ENCODE peak calls at places on chromosomes 3 and 15, in four cellular contexts. N is GM12878, L is K562, J is H1. Y is an unnamed sample.

GRCh38 chr3:195204360-195205166 is 66.4 kb downstream of the XXYLT1 start:
- DNase-seq in J (no peak), N (peak), L (no peak), Y (no peak)

GRCh38 chr3:71728632-71729342 is 3.6 kb upstream of the EIF4E3 start:
- DNase-seq in N (no peak), L (peak), J (peak), Y (no peak)

GRCh38 chr3:187630421-187630820 is 39.8 kb downstream of the SST start:
- DNase-seq in L (no peak), J (no peak), N (no peak), Y (no peak)

GRCh38 chr3:100682056-100682853 is 27.0 kb upstream of the TFG start:
- DNase-seq in L (no peak), J (no peak), N (no peak), Y (no peak)

GRCh38 chr15:60385620-60386552 is 11.9 kb downstream of the ANXA2 start:
- DNase-seq in L (no peak), N (no peak), J (no peak), Y (no peak)

GRCh38 chr15:38895326-38896282 is 331.0 kb upstream of the RASGRP1 start:
- DNase-seq in J (no peak), L (no peak), N (no peak), Y (no peak)

GRCh38 chr15:22895465-22896190 is 57.2 kb downstream of the NIPA2 start:
- DNase-seq in N (peak), J (no peak), L (peak), Y (peak)

GRCh38 chr3:140588558-140588957 is 89.3 kb upstream of the TRIM42 start:
- DNase-seq in N (no peak), J (no peak), L (no peak), Y (no peak)

GRCh38 chr15:99931703-99932603 is 198.7 kb upstream of the LYSMD4 start:
- DNase-seq in L (no peak), J (no peak), N (no peak), Y (no peak)

GRCh38 chr3:123371426-123371825 is 77.5 kb downstream of the ADCY5 start:
- DNase-seq in L (no peak), J (no peak), N (no peak), Y (no peak)

GRCh38 chr3:13353936-13354542 is 66.1 kb downstream of the NUP210 start:
- DNase-seq in N (no peak), L (peak), J (no peak), Y (no peak)

GRCh38 chr3:111610189-111610588 is 15.0 kb upstream of the ZBED2 start:
- DNase-seq in N (peak), J (no peak), L (no peak), Y (no peak)

GRCh38 chr3:72008226-72008996 is 223.5 kb upstream of the PROK2 start:
- DNase-seq in L (peak), N (no peak), J (no peak), Y (no peak)

GRCh38 chr3:151371531-151371930 is 13.0 kb downstream of the P2RY12 start:
- DNase-seq in L (no peak), J (no peak), N (no peak), Y (no peak)

GRCh38 chr3:186053954-186054353 is 54.9 kb downstream of the ETV5 start:
- DNase-seq in J (no peak), L (no peak), N (no peak), Y (no peak)

GRCh38 chr3:189947948-189948723 is 172.6 kb downstream of the P3H2 start:
- DNase-seq in L (no peak), J (no peak), N (peak), Y (no peak)

GRCh38 chr15:70324001-70324974 is 226.6 kb upstream of the TLE3 start:
- DNase-seq in L (no peak), N (no peak), J (peak), Y (no peak)

GRCh38 chr3:179015551-179016020 is 56.0 kb downstream of the ZMAT3 start:
- DNase-seq in L (peak), J (peak), N (peak), Y (no peak)

GRCh38 chr3:174377684-174378083 is 481.4 kb upstream of the NAALADL2 start:
- DNase-seq in N (no peak), L (no peak), J (no peak), Y (no peak)

GRCh38 chr3:136584728-136585127 is 167.4 kb downstream of the STAG1 start:
- DNase-seq in L (no peak), J (no peak), N (no peak), Y (no peak)

GRCh38 chr3:43632269-43632733 is 10.5 kb upstream of the ANO10 start:
- DNase-seq in J (no peak), N (no peak), L (peak), Y (no peak)

GRCh38 chr3:170603770-170604510 is 18.1 kb upstream of the SLC7A14 start:
- DNase-seq in N (no peak), J (no peak), L (no peak), Y (no peak)

GRCh38 chr3:2061360-2061759 is 37.3 kb upstream of the CNTN4 start:
- DNase-seq in J (no peak), N (no peak), L (no peak), Y (no peak)

GRCh38 chr15:40372966-40373365 is 9.6 kb upstream of the KNSTRN start:
- DNase-seq in N (no peak), J (no peak), L (no peak), Y (no peak)

GRCh38 chr3:14605744-14606143 is 45.8 kb upstream of the CCDC174 start:
- DNase-seq in L (no peak), J (no peak), N (no peak), Y (no peak)

GRCh38 chr15:97470417-97470816 is 490.1 kb upstream of the ARRDC4 start:
- DNase-seq in L (no peak), J (no peak), N (no peak), Y (no peak)

DNA sequence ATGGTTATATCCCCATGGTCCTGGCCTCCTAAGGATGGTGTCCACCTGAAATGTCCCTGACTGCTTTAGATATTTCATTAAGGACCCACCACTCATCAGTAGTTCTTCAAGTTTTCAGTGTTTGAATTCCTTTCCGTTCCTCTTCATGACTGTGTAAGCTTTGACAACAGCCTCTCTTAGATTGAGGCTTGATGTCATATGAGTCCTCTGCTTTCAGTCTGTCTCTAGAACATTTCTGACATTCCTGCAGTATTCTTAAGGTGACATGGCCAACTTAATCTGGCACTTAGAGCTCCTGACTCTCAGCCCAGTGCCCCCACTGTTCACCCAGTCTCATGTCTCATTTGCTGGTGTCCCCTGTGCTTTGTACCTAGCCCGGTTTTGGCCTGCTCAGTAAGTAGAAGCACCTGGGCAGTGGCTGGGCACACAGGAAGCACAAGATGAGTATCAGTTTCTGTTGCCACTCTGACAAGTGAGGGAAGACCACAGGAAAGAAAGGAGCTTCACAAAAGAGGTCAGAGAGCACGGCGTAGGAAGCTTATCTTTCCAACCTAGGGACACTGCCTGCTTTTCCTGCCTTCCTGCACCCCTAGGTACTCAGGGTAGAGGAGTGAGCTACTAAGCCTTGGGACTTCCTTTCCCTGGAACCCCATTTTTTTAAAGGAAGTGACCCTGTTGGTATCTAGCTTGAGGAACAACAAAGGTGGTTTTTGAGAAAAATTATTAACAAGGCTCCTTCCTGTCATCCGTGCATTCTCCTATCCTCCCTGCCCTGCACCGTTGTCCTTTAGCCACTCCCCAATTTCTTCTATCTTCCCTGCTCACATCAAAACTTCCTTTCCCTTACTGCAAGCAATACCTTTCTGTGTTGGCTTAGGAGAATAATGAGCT is 103.1 kb downstream of the KLHL25 start:
- DNase-seq in L (no peak), N (peak), J (no peak), Y (no peak)
- TF ChIP-seq POLR2A in L (no peak), N (peak), J (no peak), Y (peak)

DNA sequence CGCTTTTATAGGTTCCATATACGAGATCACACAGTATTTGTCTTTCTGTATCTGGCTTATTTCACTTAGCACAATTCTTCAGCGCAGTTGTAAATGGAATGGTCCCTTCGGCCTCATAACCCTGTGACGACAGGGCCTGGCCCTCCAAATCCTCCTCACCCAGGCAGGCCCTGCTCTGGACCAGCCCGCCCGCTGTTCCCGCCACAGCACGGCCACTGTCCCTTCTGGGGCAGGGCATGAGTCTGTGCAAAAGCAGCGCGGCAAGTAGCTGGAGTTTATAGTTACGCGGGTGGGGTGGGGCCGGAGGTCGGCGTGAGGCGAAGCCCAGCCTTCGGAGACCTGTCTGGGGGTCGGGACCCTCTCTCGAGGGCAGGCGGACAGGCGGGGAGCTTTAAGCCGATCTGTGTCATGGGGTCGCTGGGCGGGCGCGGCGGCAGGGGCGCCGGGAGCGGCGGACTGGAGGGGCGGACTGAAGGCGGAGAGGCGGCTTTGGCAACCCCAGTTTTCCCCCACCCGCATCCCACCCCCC is 543 bp downstream of the ARPIN start:
- DNase-seq in N (no peak), L (no peak), J (peak), Y (no peak)
- TF ChIP-seq TAF1 in N (no peak), L (no peak), J (peak), Y (no peak)

GRCh38 chr15:80058851-80059785 is at the start of gene ZFAND6:
- DNase-seq in L (peak), J (peak), N (peak), Y (peak)
- TF ChIP-seq POLR2A in L (peak), J (peak), N (peak), Y (peak)

GRCh38 chr3:51388286-51389029 is 2.6 kb upstream of the RBM15B start:
- DNase-seq in J (peak), L (no peak), N (no peak), Y (no peak)
- TF ChIP-seq TAF1 in J (no peak), L (no peak), N (no peak), Y (no peak)

GRCh38 chr3:142029052-142029642 is 120.2 kb downstream of the TFDP2 start:
- DNase-seq in J (no peak), N (peak), L (peak), Y (no peak)

GRCh38 chr3:142029791-142030190 is 119.6 kb downstream of the TFDP2 start:
- DNase-seq in N (no peak), J (no peak), L (no peak), Y (no peak)

GRCh38 chr3:142027713-142028112 is 121.6 kb downstream of the TFDP2 start:
- DNase-seq in J (no peak), L (no peak), N (no peak), Y (no peak)

GRCh38 chr3:142027295-142027694 is 122.0 kb downstream of the TFDP2 start:
- DNase-seq in J (no peak), N (no peak), L (no peak), Y (no peak)

DNA sequence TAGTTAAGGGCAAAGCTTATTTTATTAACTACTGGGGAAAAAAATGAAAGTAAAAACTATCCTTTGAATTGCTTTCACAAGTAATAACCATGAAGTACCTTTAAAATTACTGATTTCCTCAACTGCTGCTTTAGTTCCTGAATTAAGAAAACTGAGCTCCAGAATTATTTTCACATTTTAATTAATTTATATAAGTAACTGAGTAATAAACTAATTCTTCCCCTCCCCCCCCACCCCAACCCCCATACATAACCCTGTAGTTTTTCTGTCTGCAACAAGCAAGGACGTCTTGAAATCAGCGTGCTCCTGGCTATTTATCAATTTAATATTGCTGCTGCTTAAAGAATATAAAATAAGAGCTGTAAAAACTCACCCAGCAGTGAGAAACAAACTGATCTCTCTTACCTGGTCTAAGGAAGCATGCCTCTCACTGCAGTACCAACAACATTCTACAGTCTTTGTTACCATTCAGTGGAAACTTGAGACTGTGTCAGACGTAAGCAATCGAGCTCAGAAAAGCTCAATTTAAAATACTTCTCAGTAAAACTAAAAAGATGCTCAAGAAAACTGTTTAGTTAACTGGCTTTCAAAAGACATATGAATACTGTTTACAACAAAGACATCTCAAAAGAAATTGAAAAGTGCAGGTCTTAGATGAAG is 121.0 kb downstream of the TFDP2 start:
- DNase-seq in L (peak), J (no peak), N (peak), Y (peak)
- TF ChIP-seq POLR2A in L (peak), J (peak), N (peak), Y (peak)

GRCh38 chr3:141782386-141782932 is 19.3 kb downstream of the GRK7 start:
- DNase-seq in N (no peak), J (no peak), L (no peak), Y (no peak)
- TF ChIP-seq TAF1 in N (no peak), J (no peak), L (no peak), Y (no peak)

GRCh38 chr15:52463638-52464037 is 65.0 kb downstream of the MYO5A start:
- DNase-seq in L (no peak), N (no peak), J (no peak), Y (no peak)

GRCh38 chr15:52464478-52464877 is 64.2 kb downstream of the MYO5A start:
- DNase-seq in L (no peak), N (peak), J (no peak), Y (no peak)

GRCh38 chr15:52466716-52467115 is 62.0 kb downstream of the MYO5A start:
- DNase-seq in N (no peak), J (no peak), L (no peak), Y (no peak)

GRCh38 chr15:52464040-52464439 is 64.6 kb downstream of the MYO5A start:
- DNase-seq in L (no peak), N (no peak), J (no peak), Y (no peak)

GRCh38 chr15:52466134-52466701 is 62.5 kb downstream of the MYO5A start:
- DNase-seq in N (peak), J (no peak), L (no peak), Y (peak)
- TF ChIP-seq POLR2A in N (peak), J (no peak), L (no peak), Y (peak)

DNA sequence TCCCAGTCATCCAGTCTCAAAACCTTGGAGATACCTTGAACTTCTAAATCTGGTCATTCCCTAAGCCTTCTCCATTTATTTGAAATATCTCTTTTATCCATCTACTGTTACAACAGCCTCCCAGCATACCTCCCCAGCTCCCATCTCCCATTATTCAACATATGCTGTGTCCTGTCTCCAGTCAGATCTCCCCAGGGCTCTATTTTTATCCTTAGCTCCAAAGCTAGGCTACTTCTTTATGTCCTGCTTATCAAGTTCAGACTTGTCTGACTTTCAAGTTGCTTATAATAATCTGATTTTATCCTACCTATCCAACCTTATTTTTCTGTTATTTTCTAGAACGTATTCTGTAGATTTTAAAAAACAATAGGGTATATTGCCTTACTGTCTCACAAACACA is 44.2 kb downstream of the IQGAP1 start:
- DNase-seq in L (no peak), J (no peak), N (no peak), Y (no peak)
- TF ChIP-seq TAF1 in L (no peak), J (no peak), N (no peak), Y (no peak)

GRCh38 chr15:45457641-45458539 is 64.7 kb downstream of the SLC30A4 start:
- DNase-seq in L (peak), J (peak), N (peak), Y (no peak)
- TF ChIP-seq POLR2A in L (no peak), J (no peak), N (no peak), Y (no peak)

Y was measured in GM12891.